ENCODE peak calls at places on chromosomes 13 and 19, in nine cellular contexts. F is stomach, C is heart left ventricle, V is tibial nerve, B is thyroid gland, T is HCT116, S is body of pancreas, H is esophagus squamous epithelium, Y is IMR-90. U is an unnamed sample.

GRCh38 chr19:45455707-45456499 is 11.9 kb upstream of the FOSB start:
- DNase-seq in F (peak; percentile 95), C (peak; percentile 93), V (peak; percentile 68), B (peak; percentile 98), T (peak; percentile 95), S (peak; percentile 98), H (no peak), Y (peak; percentile 99), U (peak; percentile 95)

GRCh38 chr19:34319230-34319585 is 45.8 kb upstream of the GPI start:
- DNase-seq in F (no peak), C (no peak), V (no peak), B (no peak), T (no peak), S (no peak), H (no peak), Y (no peak), U (no peak)

GRCh38 chr13:102487330-102487729 is 85.5 kb upstream of the FGF14 start:
- DNase-seq in F (no peak), C (no peak), V (no peak), B (no peak), T (no peak), S (no peak), H (no peak), Y (no peak), U (no peak)

GRCh38 chr19:45125975-45126493 is 33.1 kb downstream of the PPP1R37 start:
- DNase-seq in F (peak; percentile 87), C (peak; percentile 47), V (no peak), B (peak; percentile 63), T (peak; percentile 24), S (peak; percentile 74), H (no peak), Y (peak; percentile 49), U (peak; percentile 53)

GRCh38 chr13:99214232-99214631 is 13.6 kb downstream of the UBAC2 start:
- DNase-seq in F (no peak), C (no peak), V (no peak), B (no peak), T (no peak), S (no peak), H (no peak), Y (no peak), U (no peak)

GRCh38 chr19:43470288-43470687 is 4.9 kb upstream of the LYPD3 start:
- DNase-seq in F (no peak), C (no peak), V (no peak), B (no peak), T (no peak), S (no peak), H (no peak), Y (peak; percentile 93), U (no peak)

GRCh38 chr19:49489601-49490167 is 2.3 kb downstream of the RPL13A start:
- DNase-seq in F (no peak), C (no peak), V (no peak), B (no peak), T (no peak), S (no peak), H (no peak), Y (no peak), U (no peak)

GRCh38 chr19:54190942-54191670 is at the start of gene TSEN34:
- DNase-seq in F (peak; percentile 91), C (peak; percentile 93), V (peak; percentile 71), B (peak; percentile 91), T (peak; percentile 59), S (peak; percentile 92), H (no peak), Y (peak; percentile 75), U (no peak)

GRCh38 chr13:71577127-71577526 is 289.9 kb downstream of the DACH1 start:
- DNase-seq in F (no peak), C (no peak), V (no peak), B (no peak), T (no peak), S (no peak), H (no peak), Y (no peak), U (no peak)

GRCh38 chr19:8361921-8362793 is 1.8 kb upstream of the ANGPTL4 start:
- DNase-seq in F (peak; percentile 98), C (peak; percentile 97), V (peak; percentile 92), B (peak; percentile 99), T (peak; percentile 95), S (peak; percentile 99), H (no peak), Y (peak; percentile 99), U (peak; percentile 97)

GRCh38 chr19:8304841-8305621 is 3.1 kb downstream of the CD320 start:
- DNase-seq in F (peak; percentile 26), C (peak; percentile 26), V (peak; percentile 4), B (no peak), T (peak; percentile 38), S (peak; percentile 2), H (no peak), Y (no peak), U (peak; percentile 16)

GRCh38 chr19:38900220-38900629 is 456 bp downstream of the NFKBIB start:
- DNase-seq in F (no peak), C (no peak), V (no peak), B (no peak), T (no peak), S (no peak), H (no peak), Y (no peak), U (no peak)

GRCh38 chr13:92734068-92734467 is 492.5 kb upstream of the GPC6 start:
- DNase-seq in F (no peak), C (no peak), V (no peak), B (no peak), T (no peak), S (no peak), H (no peak), Y (no peak), U (no peak)

GRCh38 chr13:44191504-44192171 is 182.0 kb upstream of the SERP2 start:
- DNase-seq in F (peak; percentile 43), C (peak; percentile 38), V (peak; percentile 77), B (peak; percentile 31), T (peak; percentile 81), S (peak; percentile 75), H (no peak), Y (peak; percentile 70), U (peak; percentile 59)

GRCh38 chr13:106331116-106331515 is 204.3 kb downstream of the EFNB2 start:
- DNase-seq in F (no peak), C (no peak), V (no peak), B (no peak), T (no peak), S (no peak), H (no peak), Y (no peak), U (no peak)

GRCh38 chr13:98083507-98083906 is 59.4 kb upstream of the FARP1 start:
- DNase-seq in F (no peak), C (no peak), V (no peak), B (no peak), T (no peak), S (no peak), H (no peak), Y (peak; percentile 98), U (no peak)

GRCh38 chr13:43242040-43242439 is 218.7 kb downstream of the DNAJC15 start:
- DNase-seq in F (no peak), C (no peak), V (no peak), B (no peak), T (no peak), S (no peak), H (no peak), Y (peak; percentile 47), U (no peak)

GRCh38 chr13:51585234-51585672 is 991 bp downstream of the WDFY2 start:
- DNase-seq in F (no peak), C (no peak), V (peak; percentile 13), B (no peak), T (no peak), S (peak; percentile 13), H (no peak), Y (peak; percentile 24), U (no peak)

GRCh38 chr13:48994731-48995130 is 19.0 kb downstream of the FNDC3A start:
- DNase-seq in F (no peak), C (no peak), V (no peak), B (no peak), T (no peak), S (no peak), H (no peak), Y (peak; percentile 68), U (no peak)

GRCh38 chr13:110430391-110431338 is 123.6 kb downstream of the COL4A2 start:
- DNase-seq in F (no peak), C (no peak), V (no peak), B (no peak), T (no peak), S (no peak), H (no peak), Y (no peak), U (no peak)

GRCh38 chr19:1315470-1316166 is 29.9 kb downstream of the EFNA2 start:
- DNase-seq in F (peak; percentile 63), C (peak; percentile 67), V (no peak), B (peak; percentile 19), T (peak; percentile 18), S (peak; percentile 33), H (no peak), Y (peak; percentile 25), U (peak; percentile 22)
- TF ChIP-seq POLR2A in F (no peak), C (no peak), V (no peak), B (no peak), T (no peak), S (no peak), H (no peak), Y (no peak), U (no peak)

DNA sequence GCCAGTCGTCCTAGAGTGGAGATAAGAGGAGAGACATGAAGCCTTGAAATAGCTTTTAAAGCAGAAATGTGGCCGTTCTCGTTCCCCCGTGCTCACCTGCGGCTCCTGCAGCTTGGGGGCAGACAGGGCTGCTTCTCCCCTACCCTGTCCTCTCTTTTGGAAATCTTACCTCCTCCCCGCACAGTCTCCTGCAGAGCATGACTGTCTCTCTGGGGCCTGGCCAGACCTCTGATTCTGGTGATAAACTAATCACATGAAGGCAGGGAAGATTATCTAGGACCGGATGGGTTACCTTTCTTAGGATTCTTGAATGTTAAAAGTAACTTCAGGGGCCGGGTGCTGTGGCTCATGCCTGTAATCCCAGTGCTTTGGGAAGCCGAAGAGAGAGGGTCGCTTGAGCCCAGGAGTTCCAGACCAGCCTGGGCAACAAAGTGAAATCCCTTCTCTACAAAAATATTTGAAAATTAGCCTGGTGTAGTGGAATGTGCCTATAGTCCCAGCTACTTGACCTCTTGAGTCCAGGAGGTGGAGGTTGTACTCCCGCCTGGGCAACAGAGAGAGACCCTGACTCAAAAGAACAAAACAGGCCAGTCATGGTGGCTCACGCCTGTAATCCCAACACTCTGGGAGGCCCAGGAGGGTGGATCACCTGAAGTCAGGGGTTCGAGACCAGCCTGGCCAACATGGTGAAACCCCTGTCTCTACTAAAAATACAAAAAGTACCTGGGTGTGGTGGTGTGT is 8.1 kb downstream of the CEBPA start:
- DNase-seq in F (no peak), C (no peak), V (no peak), B (no peak), T (no peak), S (no peak), H (no peak), Y (no peak), U (no peak)
- H3K4me1 ChIP-seq in F (peaks cover 10% of the 10 kb centered on the region), C (no peaks in the 10 kb centered on the region), V (peaks cover 5% of the 10 kb centered on the region), B (peaks cover 14% of the 10 kb centered on the region), T (peaks cover 46% of the 10 kb centered on the region), S (peaks cover 37% of the 10 kb centered on the region), H (peaks cover 61% of the 10 kb centered on the region), Y (peaks cover 3% of the 10 kb centered on the region), U (peaks cover 20% of the 10 kb centered on the region)

GRCh38 chr13:86741762-86742285 is 929.3 kb upstream of the SLITRK5 start:
- DNase-seq in F (no peak), C (no peak), V (no peak), B (no peak), T (no peak), S (no peak), H (no peak), Y (no peak), U (no peak)
- TF ChIP-seq CTCF in F (no peak), C (no peak), V (no peak), B (no peak), T (peak; percentile 31), S (no peak), H (no peak), Y (peak; percentile 5), U (no peak)

GRCh38 chr13:28138012-28138755 is at the start of gene PAN3:
- DNase-seq in F (peak; percentile 94), C (peak; percentile 95), V (peak; percentile 79), B (peak; percentile 89), T (peak; percentile 78), S (peak; percentile 93), H (peak; percentile 69), Y (peak; percentile 89), U (peak; percentile 91)
- TF ChIP-seq POLR2A in F (no peak), C (no peak), V (peak; percentile 66), B (peak; percentile 76), T (peak; percentile 76), S (peak; percentile 51), H (peak; percentile 47), Y (peak; percentile 77), U (no peak)

U was measured in breast epithelium.